ENCODE peak calls at places on chromosomes 7 and 10, in five cellular contexts. One of them, this sample, is unnamed.

GRCh38 chr10:124083047-124083739 is 10.2 kb downstream of the CHST15 start:
- DNase-seq in iris pigment epithelial cell: no peak
- DNase-seq in posterior vena cava: no peak
- DNase-seq in C1 segment of cervical spinal cord: no peak
- DNase-seq in Calu3: no peak
- DNase-seq in this sample: no peak

GRCh38 chr7:13336227-13336626 is 648.8 kb downstream of the ARL4A start:
- DNase-seq in posterior vena cava: no peak
- DNase-seq in Calu3: no peak
- DNase-seq in iris pigment epithelial cell: peak; percentile 21
- DNase-seq in C1 segment of cervical spinal cord: no peak
- DNase-seq in this sample: no peak

GRCh38 chr7:3200504-3200903 is 100.5 kb upstream of the SDK1 start:
- DNase-seq in Calu3: peak; percentile 66
- DNase-seq in posterior vena cava: no peak
- DNase-seq in iris pigment epithelial cell: peak; percentile 75
- DNase-seq in C1 segment of cervical spinal cord: no peak
- DNase-seq in this sample: no peak

GRCh38 chr10:49300140-49300974 is 1.4 kb downstream of the C10orf71 start:
- DNase-seq in posterior vena cava: no peak
- DNase-seq in C1 segment of cervical spinal cord: no peak
- DNase-seq in Calu3: no peak
- DNase-seq in iris pigment epithelial cell: no peak
- DNase-seq in this sample: no peak

GRCh38 chr7:127250312-127251047 is 2.3 kb downstream of the GRM8 start:
- DNase-seq in iris pigment epithelial cell: no peak
- DNase-seq in posterior vena cava: no peak
- DNase-seq in Calu3: no peak
- DNase-seq in C1 segment of cervical spinal cord: no peak
- DNase-seq in this sample: no peak

GRCh38 chr10:95414844-95415545 is 124.2 kb upstream of the PDLIM1 start:
- DNase-seq in posterior vena cava: peak; percentile 88
- DNase-seq in iris pigment epithelial cell: no peak
- DNase-seq in C1 segment of cervical spinal cord: no peak
- DNase-seq in Calu3: no peak
- DNase-seq in this sample: no peak

GRCh38 chr10:3772349-3773222 is 12.4 kb downstream of the KLF6 start:
- DNase-seq in Calu3: no peak
- DNase-seq in C1 segment of cervical spinal cord: no peak
- DNase-seq in iris pigment epithelial cell: peak; percentile 42
- DNase-seq in posterior vena cava: no peak
- DNase-seq in this sample: no peak

GRCh38 chr10:12656518-12657142 is 307.3 kb downstream of the CAMK1D start:
- DNase-seq in posterior vena cava: no peak
- DNase-seq in C1 segment of cervical spinal cord: no peak
- DNase-seq in iris pigment epithelial cell: peak; percentile 75
- DNase-seq in Calu3: peak; percentile 11
- DNase-seq in this sample: no peak

GRCh38 chr10:77249901-77250459 is 387.6 kb downstream of the KCNMA1 start:
- DNase-seq in posterior vena cava: no peak
- DNase-seq in C1 segment of cervical spinal cord: no peak
- DNase-seq in Calu3: no peak
- DNase-seq in iris pigment epithelial cell: no peak
- DNase-seq in this sample: no peak

GRCh38 chr10:85362401-85362800 is 1004.2 kb downstream of the GRID1 start:
- DNase-seq in iris pigment epithelial cell: no peak
- DNase-seq in posterior vena cava: no peak
- DNase-seq in Calu3: no peak
- DNase-seq in C1 segment of cervical spinal cord: no peak
- DNase-seq in this sample: no peak

GRCh38 chr7:128812514-128813168 is 17.6 kb upstream of the FLNC start:
- DNase-seq in Calu3: no peak
- DNase-seq in C1 segment of cervical spinal cord: no peak
- DNase-seq in posterior vena cava: peak; percentile 82
- DNase-seq in iris pigment epithelial cell: peak; percentile 55
- DNase-seq in this sample: peak; percentile 15

GRCh38 chr10:24681476-24682088 is 42.1 kb downstream of the ARHGAP21 start:
- DNase-seq in C1 segment of cervical spinal cord: no peak
- DNase-seq in iris pigment epithelial cell: no peak
- DNase-seq in Calu3: no peak
- DNase-seq in posterior vena cava: no peak
- DNase-seq in this sample: no peak

GRCh38 chr7:90756366-90756765 is 160.2 kb downstream of the CDK14 start:
- DNase-seq in iris pigment epithelial cell: no peak
- DNase-seq in posterior vena cava: no peak
- DNase-seq in C1 segment of cervical spinal cord: no peak
- DNase-seq in Calu3: no peak
- DNase-seq in this sample: no peak

GRCh38 chr10:86970152-86970886 is 2.0 kb downstream of the ADIRF start:
- DNase-seq in C1 segment of cervical spinal cord: no peak
- DNase-seq in posterior vena cava: peak; percentile 95
- DNase-seq in Calu3: no peak
- DNase-seq in iris pigment epithelial cell: no peak
- DNase-seq in this sample: no peak

GRCh38 chr7:132751282-132751647 is 175.0 kb upstream of the PLXNA4 start:
- DNase-seq in posterior vena cava: peak; percentile 75
- DNase-seq in C1 segment of cervical spinal cord: no peak
- DNase-seq in Calu3: no peak
- DNase-seq in iris pigment epithelial cell: no peak
- DNase-seq in this sample: no peak

GRCh38 chr7:29299986-29300609 is 105.5 kb downstream of the CHN2 start:
- DNase-seq in C1 segment of cervical spinal cord: no peak
- DNase-seq in iris pigment epithelial cell: no peak
- DNase-seq in Calu3: no peak
- DNase-seq in posterior vena cava: no peak
- DNase-seq in this sample: no peak

GRCh38 chr7:124603066-124603465 is 162.5 kb downstream of the GPR37 start:
- DNase-seq in posterior vena cava: no peak
- DNase-seq in iris pigment epithelial cell: peak; percentile 6
- DNase-seq in C1 segment of cervical spinal cord: no peak
- DNase-seq in Calu3: no peak
- DNase-seq in this sample: no peak

GRCh38 chr7:84924341-84924740 is 262.5 kb downstream of the SEMA3D start:
- DNase-seq in Calu3: no peak
- DNase-seq in C1 segment of cervical spinal cord: no peak
- DNase-seq in iris pigment epithelial cell: no peak
- DNase-seq in posterior vena cava: no peak
- DNase-seq in this sample: no peak

GRCh38 chr7:134527979-134528371 is 608 bp downstream of the AKR1B10 start:
- DNase-seq in iris pigment epithelial cell: peak; percentile 91
- DNase-seq in C1 segment of cervical spinal cord: no peak
- DNase-seq in posterior vena cava: no peak
- DNase-seq in Calu3: no peak
- DNase-seq in this sample: no peak

This sample was measured in hypothalamus.